ENCODE peak calls at places on chromosomes 4 and X, in ten cellular contexts. I, T, X, G, Q, K, B, N, A and F are unnamed samples.
A peak's percentile ranks its signal among the peaks of the same experiment; 100 is the strongest.

GRCh38 chr4:155173371-155173770 is 35.1 kb upstream of the NPY2R start:
- DNase-seq in I (no peak), T (no peak), X (no peak), G (no peak), Q (no peak), K (no peak), B (no peak), N (no peak), A (no peak), F (no peak)

GRCh38 chrX:1384738-1385250 is 7.1 kb downstream of the SLC25A6 start:
- DNase-seq in I (no peak), T (no peak), X (no peak), G (no peak), Q (no peak), K (no peak), B (no peak), N (no peak), A (no peak), F (peak; percentile 63)

GRCh38 chr4:16764622-16765021 is 133.8 kb downstream of the LDB2 start:
- DNase-seq in I (no peak), T (peak; percentile 48), X (peak; percentile 21), G (no peak), Q (no peak), K (no peak), B (no peak), N (no peak), A (no peak), F (no peak)

GRCh38 chr4:110058677-110059076 is 139.7 kb downstream of the ELOVL6 start:
- DNase-seq in I (no peak), T (no peak), X (no peak), G (no peak), Q (no peak), K (no peak), B (no peak), N (no peak), A (no peak), F (no peak)

GRCh38 chr4:21884615-21885014 is 64.0 kb downstream of the KCNIP4 start:
- DNase-seq in I (no peak), T (no peak), X (no peak), G (no peak), Q (no peak), K (no peak), B (no peak), N (no peak), A (no peak), F (no peak)

GRCh38 chrX:15314472-15314871 is 968 bp downstream of the ASB11 start:
- DNase-seq in I (no peak), T (no peak), X (no peak), G (no peak), Q (no peak), K (no peak), B (no peak), N (no peak), A (no peak), F (no peak)

GRCh38 chrX:74370482-74370881 is 50.8 kb upstream of the SLC16A2 start:
- DNase-seq in I (no peak), T (no peak), X (no peak), G (no peak), Q (no peak), K (no peak), B (no peak), N (no peak), A (no peak), F (no peak)

GRCh38 chr4:189255636-189256035 is 685.0 kb upstream of the FRG1 start:
- DNase-seq in I (no peak), T (no peak), X (no peak), G (no peak), Q (no peak), K (no peak), B (no peak), N (no peak), A (no peak), F (no peak)

GRCh38 chrX:9586992-9587392 is 122.1 kb downstream of the TBL1X start:
- DNase-seq in I (no peak), T (no peak), X (no peak), G (no peak), Q (no peak), K (no peak), B (no peak), N (no peak), A (no peak), F (no peak)

GRCh38 chr4:185086053-185086452 is 57.0 kb upstream of the SLC25A4 start:
- DNase-seq in I (no peak), T (no peak), X (no peak), G (no peak), Q (no peak), K (no peak), B (no peak), N (no peak), A (no peak), F (no peak)

GRCh38 chrX:26918633-26919032 is 544.5 kb downstream of the PPP4R3C start:
- DNase-seq in I (no peak), T (no peak), X (peak; percentile 31), G (no peak), Q (no peak), K (no peak), B (no peak), N (peak; percentile 14), A (no peak), F (no peak)

GRCh38 chrX:10769696-10770619 is 149.6 kb upstream of the MID1 start:
- DNase-seq in I (no peak), T (no peak), X (peak; percentile 27), G (peak; percentile 19), Q (no peak), K (no peak), B (no peak), N (peak; percentile 70), A (no peak), F (peak; percentile 24)

DNA sequence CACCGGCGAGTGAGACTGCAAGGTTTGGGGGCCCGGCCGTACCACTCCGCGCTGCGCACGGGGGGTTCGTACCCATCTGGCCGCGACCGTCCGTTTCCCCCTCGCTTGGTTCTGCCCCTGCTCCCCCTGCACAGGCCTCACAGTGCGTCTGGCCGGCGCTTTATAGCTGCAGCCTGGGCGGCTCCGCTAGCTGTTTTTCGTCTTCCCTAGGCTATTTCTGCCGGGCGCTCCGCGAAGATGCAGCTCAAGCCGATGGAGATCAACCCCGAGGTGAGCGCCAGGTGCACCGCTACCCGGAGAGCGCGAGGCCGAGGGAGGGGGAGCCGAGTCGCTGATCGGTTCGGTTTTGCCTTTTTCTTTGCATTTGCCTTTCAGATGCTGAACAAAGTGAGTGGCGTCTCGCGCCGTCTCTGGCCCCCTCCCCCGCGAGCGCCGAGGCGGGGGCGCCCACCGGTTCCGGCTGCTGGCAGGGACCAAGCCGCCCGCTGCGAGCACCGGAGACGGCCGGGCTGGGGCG is at the start of gene UCHL1:
- DNase-seq in I (peak; percentile 57), T (peak; percentile 88), X (peak; percentile 62), G (peak; percentile 68), Q (no peak), K (peak; percentile 29), B (peak; percentile 24), N (peak; percentile 93), A (no peak), F (no peak)
- H3K27ac ChIP-seq in I (no peak within 1 kb of the TSS), T (peak within 1 kb of the TSS; percentile 26), X (peak within 1 kb of the TSS; percentile 0), G (peak within 1 kb of the TSS; percentile 1), Q (no peak within 1 kb of the TSS), K (no peak within 1 kb of the TSS), B (no peak within 1 kb of the TSS), N (peak within 1 kb of the TSS; percentile 50), A (no peak within 1 kb of the TSS), F (peak within 1 kb of the TSS; percentile 21)

DNA sequence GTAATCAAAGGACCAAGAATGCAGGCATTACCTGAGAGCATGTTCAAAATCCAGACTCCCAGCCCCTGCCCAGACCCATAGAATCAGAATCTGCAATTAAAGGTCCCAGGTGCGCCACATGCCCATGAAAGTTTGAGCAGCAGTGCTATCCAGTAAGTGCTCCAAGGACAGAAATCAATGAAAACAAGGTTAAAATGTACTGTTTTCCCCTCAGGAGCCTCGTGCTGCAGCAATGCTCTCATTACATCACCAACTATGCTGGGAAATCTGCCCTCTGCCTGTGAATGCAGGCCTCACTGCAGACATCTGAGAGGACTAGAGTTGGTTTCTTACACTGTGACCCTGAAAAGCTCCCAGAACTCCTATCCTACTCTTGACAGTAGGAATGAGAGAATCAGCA is 21.1 kb downstream of the ANXA5 start:
- DNase-seq in I (no peak), T (no peak), X (no peak), G (no peak), Q (no peak), K (no peak), B (no peak), N (peak; percentile 47), A (no peak), F (no peak)
- H3K27ac ChIP-seq in I (no peak overlapping the region), T (no peak overlapping the region), X (no peak overlapping the region), G (no peak overlapping the region), Q (no peak overlapping the region), K (no peak overlapping the region), B (no peak overlapping the region), N (no peak overlapping the region), A (no peak overlapping the region), F (no peak overlapping the region)

DNA sequence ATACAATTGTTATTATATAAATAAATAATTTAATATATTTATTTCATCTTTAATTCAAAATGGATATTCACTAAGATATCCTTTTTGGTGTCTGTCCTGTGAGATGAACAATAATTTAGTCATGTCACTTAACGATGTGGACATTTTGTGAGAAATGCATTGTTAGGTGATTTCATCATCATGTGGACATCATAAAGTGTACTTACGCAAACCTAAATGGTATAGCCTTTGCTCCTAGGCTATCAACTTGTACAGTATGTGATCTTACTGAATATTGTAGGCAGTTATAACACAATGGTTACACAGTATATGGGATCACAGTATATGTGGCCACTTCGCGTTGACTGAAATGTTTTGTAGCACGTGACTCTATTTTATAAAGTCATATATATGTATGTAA is 20.2 kb upstream of the CHRNA9 start:
- DNase-seq in I (no peak), T (no peak), X (no peak), G (no peak), Q (no peak), K (no peak), B (no peak), N (peak; percentile 49), A (no peak), F (no peak)
- H3K27ac ChIP-seq in I (no peak overlapping the region), T (no peak overlapping the region), X (no peak overlapping the region), G (no peak overlapping the region), Q (no peak overlapping the region), K (no peak overlapping the region), B (no peak overlapping the region), N (no peak overlapping the region), A (no peak overlapping the region), F (no peak overlapping the region)

GRCh38 chrX:18883961-18884765 is 99.8 kb downstream of the PHKA2 start:
- DNase-seq in I (no peak), T (no peak), X (no peak), G (no peak), Q (no peak), K (no peak), B (no peak), N (no peak), A (no peak), F (no peak)

GRCh38 chrX:18884916-18885315 is 99.0 kb downstream of the PHKA2 start:
- DNase-seq in I (no peak), T (no peak), X (no peak), G (no peak), Q (no peak), K (no peak), B (no peak), N (no peak), A (no peak), F (no peak)

GRCh38 chrX:18886005-18886343 is 97.9 kb downstream of the PHKA2 start:
- DNase-seq in I (no peak), T (no peak), X (no peak), G (no peak), Q (no peak), K (no peak), B (no peak), N (no peak), A (no peak), F (no peak)

GRCh38 chrX:18886344-18887161 is 97.4 kb downstream of the PHKA2 start:
- DNase-seq in I (peak; percentile 90), T (peak; percentile 54), X (peak; percentile 59), G (peak; percentile 78), Q (no peak), K (peak; percentile 74), B (peak; percentile 81), N (peak; percentile 72), A (peak; percentile 18), F (peak; percentile 85)

GRCh38 chrX:18885317-18886004 is 98.5 kb downstream of the PHKA2 start:
- DNase-seq in I (no peak), T (no peak), X (peak; percentile 31), G (no peak), Q (no peak), K (no peak), B (no peak), N (peak; percentile 34), A (no peak), F (peak; percentile 72)
- H3K27ac ChIP-seq in I (peak overlapping the region; percentile 80), T (peak overlapping the region; percentile 42), X (no peak overlapping the region), G (no peak overlapping the region), Q (peak overlapping the region; percentile 84), K (peak overlapping the region; percentile 93), B (peak overlapping the region; percentile 74), N (no peak overlapping the region), A (peak overlapping the region; percentile 57), F (peak overlapping the region; percentile 89)